ENCODE peak calls at places on chromosomes 2 and 18, in ten cellular contexts. U, D, J, K, Z, S, T, B, H and R are unnamed samples.

GRCh38 chr2:16106619-16107018 is 166.3 kb downstream of the MYCN start:
- DNase-seq in U (no peak), D (no peak), J (no peak), K (no peak), Z (no peak), S (no peak), T (no peak), B (no peak), H (no peak), R (no peak)

GRCh38 chr2:220891405-220891804 is 680.7 kb downstream of the EPHA4 start:
- DNase-seq in U (peak; percentile 91), D (no peak), J (peak; percentile 94), K (peak; percentile 91), Z (no peak), S (no peak), T (peak; percentile 74), B (no peak), H (peak; percentile 60), R (no peak)

GRCh38 chr2:218421027-218421426 is 2.1 kb downstream of the VIL1 start:
- DNase-seq in U (no peak), D (no peak), J (no peak), K (no peak), Z (peak; percentile 19), S (no peak), T (no peak), B (no peak), H (no peak), R (no peak)

GRCh38 chr2:203394519-203395227 is 66.5 kb downstream of the ABI2 start:
- DNase-seq in U (no peak), D (no peak), J (no peak), K (no peak), Z (no peak), S (no peak), T (no peak), B (no peak), H (peak; percentile 25), R (no peak)

GRCh38 chr2:2516386-2516785 is 185.3 kb upstream of the MYT1L start:
- DNase-seq in U (no peak), D (no peak), J (no peak), K (no peak), Z (no peak), S (no peak), T (no peak), B (no peak), H (no peak), R (no peak)

GRCh38 chr18:22710628-22711380 is 222.3 kb upstream of the RBBP8 start:
- DNase-seq in U (peak; percentile 64), D (peak; percentile 60), J (peak; percentile 50), K (peak; percentile 61), Z (peak; percentile 47), S (peak; percentile 23), T (peak; percentile 67), B (peak; percentile 53), H (peak; percentile 25), R (no peak)

GRCh38 chr2:96329416-96329815 is 4.3 kb downstream of the ITPRIPL1 start:
- DNase-seq in U (peak; percentile 48), D (no peak), J (peak; percentile 29), K (peak; percentile 74), Z (no peak), S (no peak), T (peak; percentile 80), B (no peak), H (no peak), R (no peak)

GRCh38 chr18:62828852-62829251 is 113.5 kb downstream of the PHLPP1 start:
- DNase-seq in U (peak; percentile 54), D (no peak), J (no peak), K (no peak), Z (no peak), S (no peak), T (no peak), B (no peak), H (no peak), R (no peak)

GRCh38 chr2:10356459-10356851 is 53.8 kb downstream of the HPCAL1 start:
- DNase-seq in U (no peak), D (peak; percentile 65), J (no peak), K (no peak), Z (no peak), S (no peak), T (no peak), B (no peak), H (no peak), R (no peak)

GRCh38 chr2:20226152-20226545 is 1.2 kb upstream of the SDC1 start:
- DNase-seq in U (no peak), D (no peak), J (no peak), K (no peak), Z (no peak), S (no peak), T (no peak), B (no peak), H (no peak), R (no peak)

GRCh38 chr2:207037813-207038212 is 98.5 kb downstream of the CPO start:
- DNase-seq in U (no peak), D (no peak), J (no peak), K (no peak), Z (no peak), S (no peak), T (no peak), B (no peak), H (no peak), R (no peak)

GRCh38 chr18:35267809-35268208 is 22.2 kb downstream of the ZSCAN30 start:
- DNase-seq in U (no peak), D (no peak), J (no peak), K (no peak), Z (peak; percentile 26), S (no peak), T (no peak), B (peak; percentile 26), H (no peak), R (no peak)

GRCh38 chr2:59027320-59027719 is 786.2 kb upstream of the FANCL start:
- DNase-seq in U (no peak), D (no peak), J (no peak), K (no peak), Z (no peak), S (no peak), T (no peak), B (no peak), H (no peak), R (no peak)

GRCh38 chr2:240573071-240573515 is 4.8 kb downstream of the RNPEPL1 start:
- DNase-seq in U (no peak), D (no peak), J (no peak), K (no peak), Z (no peak), S (no peak), T (no peak), B (peak; percentile 10), H (no peak), R (no peak)

GRCh38 chr18:11548940-11549551 is 60.4 kb upstream of the SLC35G4 start:
- DNase-seq in U (no peak), D (no peak), J (no peak), K (no peak), Z (no peak), S (no peak), T (no peak), B (no peak), H (no peak), R (no peak)
- TF ChIP-seq CTCF in U (no peak), D (no peak), J (no peak), K (no peak), Z (no peak), S (peak; percentile 15), T (no peak), B (no peak), H (no peak), R (no peak)

DNA sequence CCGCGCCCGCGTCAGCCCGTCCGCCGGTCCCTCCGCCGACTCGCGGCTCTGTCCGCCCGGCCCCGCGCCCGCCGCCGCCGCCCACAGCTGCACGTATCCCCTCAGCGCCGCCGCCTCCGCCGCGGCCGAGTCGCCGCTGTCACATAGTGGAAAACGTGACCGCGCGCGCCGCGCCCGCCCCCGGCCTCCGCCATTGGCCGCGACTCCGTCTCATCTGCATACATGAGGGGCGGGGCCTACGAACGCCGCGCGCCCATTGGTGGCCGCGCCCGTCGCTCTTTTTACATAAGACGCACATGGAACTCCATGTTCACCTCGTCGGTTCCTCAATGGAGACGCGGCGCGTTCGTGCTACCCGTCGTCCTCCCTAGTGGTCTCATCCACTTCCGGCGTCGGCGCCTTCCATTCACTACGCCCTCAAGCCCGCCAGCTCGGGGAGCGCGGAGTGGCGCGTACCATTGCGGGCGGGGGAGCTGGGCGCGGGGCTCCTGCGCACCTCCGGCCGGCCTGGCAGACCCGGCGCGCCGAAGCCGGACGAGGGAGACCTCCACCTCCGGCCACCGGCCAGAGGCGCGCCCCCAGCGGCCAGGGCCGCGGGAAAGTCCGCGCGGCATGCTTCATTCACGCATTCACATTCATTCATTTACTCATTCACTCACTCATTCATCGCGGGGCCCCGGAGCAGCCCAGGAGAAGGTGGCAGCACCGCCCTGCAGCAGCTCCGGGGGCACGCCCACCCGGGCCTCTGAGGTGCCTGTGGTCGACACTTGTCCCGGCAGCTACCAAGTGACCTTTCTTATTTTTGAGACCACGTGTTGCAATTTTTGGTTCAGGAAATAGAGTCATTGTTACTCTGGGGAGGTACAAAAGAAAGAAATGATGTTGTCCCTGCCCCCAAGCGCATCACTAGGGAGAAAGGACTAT is 502 bp upstream of the PER2 start:
- DNase-seq in U (peak; percentile 99), D (peak; percentile 97), J (peak; percentile 99), K (peak; percentile 98), Z (peak; percentile 99), S (peak; percentile 98), T (peak; percentile 98), B (peak; percentile 99), H (peak; percentile 99), R (peak; percentile 93)
- TF ChIP-seq CTCF in U (peak; percentile 46), D (no peak), J (peak; percentile 11), K (peak; percentile 37), Z (no peak), S (peak; percentile 35), T (peak; percentile 15), B (peak; percentile 29), H (peak; percentile 63), R (no peak)

DNA sequence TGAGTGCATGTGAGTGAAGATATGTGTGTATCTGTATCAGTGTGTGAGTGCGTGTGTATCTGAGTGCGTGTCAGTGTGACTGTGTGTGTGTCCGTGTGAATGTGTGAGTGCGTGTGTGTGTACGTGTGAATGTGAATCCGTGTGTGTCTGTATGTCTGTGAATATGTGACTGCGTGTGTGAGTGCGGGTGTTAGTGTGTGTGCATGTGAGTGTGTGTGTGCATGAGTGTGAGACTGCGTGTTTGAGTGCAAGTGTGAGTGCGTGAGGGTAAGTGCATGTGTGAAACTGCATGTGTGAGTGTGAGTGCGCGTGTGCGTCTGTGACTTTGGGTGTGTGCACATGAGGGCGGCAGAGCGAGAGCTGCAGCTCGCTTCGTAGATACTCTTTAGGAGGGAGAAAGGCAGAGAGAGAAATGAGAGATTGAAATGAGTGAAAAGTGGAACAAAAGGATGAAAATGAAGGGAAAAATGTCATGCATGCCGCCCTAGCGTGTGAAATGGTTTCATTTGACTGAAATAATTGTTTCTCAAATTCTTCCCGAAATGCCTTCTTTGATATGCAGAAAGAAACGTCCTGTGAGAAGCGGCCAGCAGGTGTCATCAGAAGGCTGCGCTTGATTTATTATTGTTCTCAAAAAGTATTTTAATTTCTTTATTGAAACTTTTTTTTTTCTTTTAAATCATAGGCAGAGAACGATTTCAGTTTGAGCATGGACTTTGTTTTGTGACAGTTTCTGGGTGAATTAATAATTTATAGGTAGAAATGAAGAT is 25.6 kb downstream of the ZNF407 start:
- DNase-seq in U (peak; percentile 24), D (peak; percentile 6), J (no peak), K (peak; percentile 40), Z (no peak), S (no peak), T (no peak), B (no peak), H (peak; percentile 27), R (no peak)
- TF ChIP-seq CTCF in U (peak; percentile 48), D (no peak), J (peak; percentile 56), K (peak; percentile 76), Z (no peak), S (no peak), T (peak; percentile 33), B (peak; percentile 46), H (peak; percentile 66), R (no peak)

GRCh38 chr2:156099382-156099781 is 233.1 kb downstream of the NR4A2 start:
- DNase-seq in U (no peak), D (no peak), J (no peak), K (no peak), Z (no peak), S (no peak), T (no peak), B (no peak), H (no peak), R (no peak)
- TF ChIP-seq CTCF in U (no peak), D (no peak), J (no peak), K (no peak), Z (no peak), S (no peak), T (no peak), B (no peak), H (no peak), R (no peak)